ENCODE peak calls at places on chromosome 1, in ten cellular contexts. One of them, this sample, is unnamed.

GRCh38 chr1:244361764-244362473 is 89.8 kb downstream of the ADSS2 start:
- DNase-seq in psoas muscle: no peak
- DNase-seq in nephron progenitor cell: no peak
- DNase-seq in gastrocnemius medialis: no peak
- DNase-seq in fibroblast of lung: peak
- DNase-seq in lower lobe of right lung: no peak
- DNase-seq in transverse colon: no peak
- DNase-seq in GM06990: no peak
- DNase-seq in GM23338: peak
- DNase-seq in mucosa of descending colon: no peak
- DNase-seq in this sample: no peak

GRCh38 chr1:236035681-236036101 is 29.2 kb downstream of the NID1 start:
- DNase-seq in psoas muscle: no peak
- DNase-seq in nephron progenitor cell: no peak
- DNase-seq in gastrocnemius medialis: peak
- DNase-seq in fibroblast of lung: peak
- DNase-seq in lower lobe of right lung: no peak
- DNase-seq in transverse colon: no peak
- DNase-seq in GM06990: no peak
- DNase-seq in GM23338: no peak
- DNase-seq in mucosa of descending colon: no peak
- DNase-seq in this sample: no peak

GRCh38 chr1:156591432-156592157 is at the start of gene NAXE:
- DNase-seq in psoas muscle: peak
- DNase-seq in nephron progenitor cell: peak
- DNase-seq in gastrocnemius medialis: peak
- DNase-seq in fibroblast of lung: peak
- DNase-seq in lower lobe of right lung: peak
- DNase-seq in transverse colon: peak
- DNase-seq in GM06990: peak
- DNase-seq in GM23338: peak
- DNase-seq in mucosa of descending colon: peak
- DNase-seq in this sample: peak

GRCh38 chr1:32716312-32717126 is 13.9 kb upstream of the SYNC start:
- DNase-seq in psoas muscle: peak
- DNase-seq in nephron progenitor cell: peak
- DNase-seq in gastrocnemius medialis: no peak
- DNase-seq in fibroblast of lung: no peak
- DNase-seq in lower lobe of right lung: peak
- DNase-seq in transverse colon: peak
- DNase-seq in GM06990: peak
- DNase-seq in GM23338: peak
- DNase-seq in mucosa of descending colon: peak
- DNase-seq in this sample: peak

GRCh38 chr1:37477198-37477931 is 3.0 kb downstream of the ZC3H12A start:
- DNase-seq in psoas muscle: peak
- DNase-seq in nephron progenitor cell: no peak
- DNase-seq in gastrocnemius medialis: no peak
- DNase-seq in fibroblast of lung: no peak
- DNase-seq in lower lobe of right lung: peak
- DNase-seq in transverse colon: peak
- DNase-seq in GM06990: peak
- DNase-seq in GM23338: peak
- DNase-seq in mucosa of descending colon: peak
- DNase-seq in this sample: peak

GRCh38 chr1:174074757-174075156 is 52.6 kb upstream of the RC3H1 start:
- DNase-seq in psoas muscle: no peak
- DNase-seq in nephron progenitor cell: no peak
- DNase-seq in gastrocnemius medialis: no peak
- DNase-seq in fibroblast of lung: peak
- DNase-seq in lower lobe of right lung: no peak
- DNase-seq in transverse colon: no peak
- DNase-seq in GM06990: no peak
- DNase-seq in GM23338: no peak
- DNase-seq in mucosa of descending colon: no peak
- DNase-seq in this sample: no peak

GRCh38 chr1:158999301-159000069 is 10.2 kb upstream of the IFI16 start:
- DNase-seq in psoas muscle: peak
- DNase-seq in nephron progenitor cell: peak
- DNase-seq in gastrocnemius medialis: peak
- DNase-seq in fibroblast of lung: peak
- DNase-seq in lower lobe of right lung: no peak
- DNase-seq in transverse colon: peak
- DNase-seq in GM06990: no peak
- DNase-seq in GM23338: peak
- DNase-seq in mucosa of descending colon: peak
- DNase-seq in this sample: peak

GRCh38 chr1:22689505-22689904 is 21.1 kb upstream of the EPHB2 start:
- DNase-seq in psoas muscle: no peak
- DNase-seq in nephron progenitor cell: no peak
- DNase-seq in gastrocnemius medialis: no peak
- DNase-seq in fibroblast of lung: peak
- DNase-seq in lower lobe of right lung: no peak
- DNase-seq in transverse colon: no peak
- DNase-seq in GM06990: no peak
- DNase-seq in GM23338: no peak
- DNase-seq in mucosa of descending colon: no peak
- DNase-seq in this sample: no peak

GRCh38 chr1:1356796-1357401 is 1.5 kb downstream of the MXRA8 start:
- DNase-seq in psoas muscle: peak
- DNase-seq in nephron progenitor cell: peak
- DNase-seq in gastrocnemius medialis: no peak
- DNase-seq in fibroblast of lung: no peak
- DNase-seq in lower lobe of right lung: no peak
- DNase-seq in transverse colon: no peak
- DNase-seq in GM06990: no peak
- DNase-seq in GM23338: no peak
- DNase-seq in mucosa of descending colon: no peak
- DNase-seq in this sample: peak

GRCh38 chr1:107529511-107530149 is 388.8 kb downstream of the NTNG1 start:
- DNase-seq in psoas muscle: no peak
- DNase-seq in nephron progenitor cell: peak
- DNase-seq in gastrocnemius medialis: no peak
- DNase-seq in fibroblast of lung: peak
- DNase-seq in lower lobe of right lung: no peak
- DNase-seq in transverse colon: peak
- DNase-seq in GM06990: no peak
- DNase-seq in GM23338: peak
- DNase-seq in mucosa of descending colon: peak
- DNase-seq in this sample: no peak

GRCh38 chr1:203263496-203263895 is 34.0 kb upstream of the CHIT1 start:
- DNase-seq in psoas muscle: no peak
- DNase-seq in nephron progenitor cell: no peak
- DNase-seq in gastrocnemius medialis: no peak
- DNase-seq in fibroblast of lung: no peak
- DNase-seq in lower lobe of right lung: no peak
- DNase-seq in transverse colon: no peak
- DNase-seq in GM06990: no peak
- DNase-seq in GM23338: no peak
- DNase-seq in mucosa of descending colon: no peak
- DNase-seq in this sample: no peak

GRCh38 chr1:213131851-213132655 is 81.0 kb downstream of the RPS6KC1 start:
- DNase-seq in psoas muscle: no peak
- DNase-seq in nephron progenitor cell: no peak
- DNase-seq in gastrocnemius medialis: no peak
- DNase-seq in fibroblast of lung: peak
- DNase-seq in lower lobe of right lung: no peak
- DNase-seq in transverse colon: no peak
- DNase-seq in GM06990: no peak
- DNase-seq in GM23338: no peak
- DNase-seq in mucosa of descending colon: no peak
- DNase-seq in this sample: no peak
- TF ChIP-seq CTCF in psoas muscle: no peak
- TF ChIP-seq CTCF in nephron progenitor cell: no peak
- TF ChIP-seq CTCF in gastrocnemius medialis: no peak
- TF ChIP-seq CTCF in fibroblast of lung: no peak
- TF ChIP-seq CTCF in lower lobe of right lung: no peak
- TF ChIP-seq CTCF in transverse colon: no peak
- TF ChIP-seq CTCF in GM06990: no peak
- TF ChIP-seq CTCF in GM23338: no peak
- TF ChIP-seq CTCF in mucosa of descending colon: no peak
- TF ChIP-seq CTCF in this sample: no peak

GRCh38 chr1:115507256-115507589 is 134.5 kb upstream of the VANGL1 start:
- DNase-seq in psoas muscle: no peak
- DNase-seq in nephron progenitor cell: peak
- DNase-seq in gastrocnemius medialis: no peak
- DNase-seq in fibroblast of lung: peak
- DNase-seq in lower lobe of right lung: no peak
- DNase-seq in transverse colon: no peak
- DNase-seq in GM06990: no peak
- DNase-seq in GM23338: peak
- DNase-seq in mucosa of descending colon: peak
- DNase-seq in this sample: peak
- TF ChIP-seq CTCF in psoas muscle: peak
- TF ChIP-seq CTCF in nephron progenitor cell: peak
- TF ChIP-seq CTCF in gastrocnemius medialis: peak
- TF ChIP-seq CTCF in fibroblast of lung: peak
- TF ChIP-seq CTCF in lower lobe of right lung: peak
- TF ChIP-seq CTCF in transverse colon: no peak
- TF ChIP-seq CTCF in GM06990: peak
- TF ChIP-seq CTCF in GM23338: peak
- TF ChIP-seq CTCF in mucosa of descending colon: no peak
- TF ChIP-seq CTCF in this sample: peak

GRCh38 chr1:233734456-233734855 is 120.5 kb downstream of the KCNK1 start:
- DNase-seq in psoas muscle: no peak
- DNase-seq in nephron progenitor cell: no peak
- DNase-seq in gastrocnemius medialis: no peak
- DNase-seq in fibroblast of lung: no peak
- DNase-seq in lower lobe of right lung: no peak
- DNase-seq in transverse colon: no peak
- DNase-seq in GM06990: no peak
- DNase-seq in GM23338: no peak
- DNase-seq in mucosa of descending colon: no peak
- DNase-seq in this sample: no peak

GRCh38 chr1:233730380-233730779 is 116.5 kb downstream of the KCNK1 start:
- DNase-seq in psoas muscle: no peak
- DNase-seq in nephron progenitor cell: no peak
- DNase-seq in gastrocnemius medialis: no peak
- DNase-seq in fibroblast of lung: no peak
- DNase-seq in lower lobe of right lung: no peak
- DNase-seq in transverse colon: no peak
- DNase-seq in GM06990: no peak
- DNase-seq in GM23338: no peak
- DNase-seq in mucosa of descending colon: no peak
- DNase-seq in this sample: no peak

GRCh38 chr1:233732206-233732605 is 118.3 kb downstream of the KCNK1 start:
- DNase-seq in psoas muscle: no peak
- DNase-seq in nephron progenitor cell: no peak
- DNase-seq in gastrocnemius medialis: no peak
- DNase-seq in fibroblast of lung: no peak
- DNase-seq in lower lobe of right lung: no peak
- DNase-seq in transverse colon: no peak
- DNase-seq in GM06990: no peak
- DNase-seq in GM23338: no peak
- DNase-seq in mucosa of descending colon: no peak
- DNase-seq in this sample: no peak

GRCh38 chr1:233735331-233735730 is 121.4 kb downstream of the KCNK1 start:
- DNase-seq in psoas muscle: no peak
- DNase-seq in nephron progenitor cell: no peak
- DNase-seq in gastrocnemius medialis: no peak
- DNase-seq in fibroblast of lung: no peak
- DNase-seq in lower lobe of right lung: no peak
- DNase-seq in transverse colon: no peak
- DNase-seq in GM06990: no peak
- DNase-seq in GM23338: no peak
- DNase-seq in mucosa of descending colon: no peak
- DNase-seq in this sample: no peak

DNA sequence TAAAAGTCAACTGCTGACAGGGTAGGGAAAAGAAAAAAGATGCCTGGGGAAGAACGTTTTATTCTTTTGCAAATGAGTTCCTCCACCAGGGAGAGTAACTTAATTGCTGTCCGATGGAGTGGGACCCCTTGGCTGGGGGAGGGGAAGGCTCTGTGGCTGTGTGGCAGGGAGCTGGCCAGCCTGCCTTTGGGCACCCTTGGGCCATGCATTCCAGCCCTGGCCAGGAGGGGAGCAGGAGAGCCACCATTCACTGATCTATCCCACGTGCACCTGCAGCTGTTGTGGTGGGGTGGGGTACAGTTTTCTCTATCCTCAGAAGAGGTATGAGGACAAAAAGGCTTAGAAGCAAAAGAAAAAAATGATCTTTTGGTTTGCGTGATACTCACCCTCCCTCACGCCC is 116.9 kb downstream of the KCNK1 start:
- DNase-seq in psoas muscle: no peak
- DNase-seq in nephron progenitor cell: peak
- DNase-seq in gastrocnemius medialis: no peak
- DNase-seq in fibroblast of lung: no peak
- DNase-seq in lower lobe of right lung: no peak
- DNase-seq in transverse colon: no peak
- DNase-seq in GM06990: no peak
- DNase-seq in GM23338: peak
- DNase-seq in mucosa of descending colon: no peak
- DNase-seq in this sample: no peak
- TF ChIP-seq CTCF in psoas muscle: no peak
- TF ChIP-seq CTCF in nephron progenitor cell: no peak
- TF ChIP-seq CTCF in gastrocnemius medialis: no peak
- TF ChIP-seq CTCF in fibroblast of lung: no peak
- TF ChIP-seq CTCF in lower lobe of right lung: no peak
- TF ChIP-seq CTCF in transverse colon: no peak
- TF ChIP-seq CTCF in GM06990: no peak
- TF ChIP-seq CTCF in GM23338: peak
- TF ChIP-seq CTCF in mucosa of descending colon: no peak
- TF ChIP-seq CTCF in this sample: no peak

GRCh38 chr1:43841511-43841910 is 92.1 kb upstream of the ARTN start:
- DNase-seq in psoas muscle: no peak
- DNase-seq in nephron progenitor cell: no peak
- DNase-seq in gastrocnemius medialis: no peak
- DNase-seq in fibroblast of lung: no peak
- DNase-seq in lower lobe of right lung: no peak
- DNase-seq in transverse colon: no peak
- DNase-seq in GM06990: no peak
- DNase-seq in GM23338: peak
- DNase-seq in mucosa of descending colon: no peak
- DNase-seq in this sample: no peak

GRCh38 chr1:43842099-43842498 is 91.5 kb upstream of the ARTN start:
- DNase-seq in psoas muscle: no peak
- DNase-seq in nephron progenitor cell: no peak
- DNase-seq in gastrocnemius medialis: no peak
- DNase-seq in fibroblast of lung: no peak
- DNase-seq in lower lobe of right lung: no peak
- DNase-seq in transverse colon: no peak
- DNase-seq in GM06990: no peak
- DNase-seq in GM23338: no peak
- DNase-seq in mucosa of descending colon: no peak
- DNase-seq in this sample: no peak

GRCh38 chr1:43847290-43847689 is 86.3 kb upstream of the ARTN start:
- DNase-seq in psoas muscle: no peak
- DNase-seq in nephron progenitor cell: no peak
- DNase-seq in gastrocnemius medialis: no peak
- DNase-seq in fibroblast of lung: peak
- DNase-seq in lower lobe of right lung: no peak
- DNase-seq in transverse colon: no peak
- DNase-seq in GM06990: no peak
- DNase-seq in GM23338: no peak
- DNase-seq in mucosa of descending colon: no peak
- DNase-seq in this sample: no peak

GRCh38 chr1:43844114-43844513 is 89.5 kb upstream of the ARTN start:
- DNase-seq in psoas muscle: no peak
- DNase-seq in nephron progenitor cell: no peak
- DNase-seq in gastrocnemius medialis: no peak
- DNase-seq in fibroblast of lung: peak
- DNase-seq in lower lobe of right lung: no peak
- DNase-seq in transverse colon: peak
- DNase-seq in GM06990: no peak
- DNase-seq in GM23338: no peak
- DNase-seq in mucosa of descending colon: no peak
- DNase-seq in this sample: no peak

GRCh38 chr1:43843684-43844083 is 89.9 kb upstream of the ARTN start:
- DNase-seq in psoas muscle: no peak
- DNase-seq in nephron progenitor cell: no peak
- DNase-seq in gastrocnemius medialis: no peak
- DNase-seq in fibroblast of lung: no peak
- DNase-seq in lower lobe of right lung: no peak
- DNase-seq in transverse colon: no peak
- DNase-seq in GM06990: no peak
- DNase-seq in GM23338: no peak
- DNase-seq in mucosa of descending colon: no peak
- DNase-seq in this sample: no peak
- TF ChIP-seq CTCF in psoas muscle: no peak
- TF ChIP-seq CTCF in nephron progenitor cell: no peak
- TF ChIP-seq CTCF in gastrocnemius medialis: no peak
- TF ChIP-seq CTCF in fibroblast of lung: no peak
- TF ChIP-seq CTCF in lower lobe of right lung: no peak
- TF ChIP-seq CTCF in transverse colon: no peak
- TF ChIP-seq CTCF in GM06990: no peak
- TF ChIP-seq CTCF in GM23338: peak
- TF ChIP-seq CTCF in mucosa of descending colon: no peak
- TF ChIP-seq CTCF in this sample: no peak